ENCODE peak calls at places on chromosomes 12 and 14, in seven cellular contexts. Y is Karpas-422, L is BJ, G is GM04504, I is anterior cingulate cortex, E is fibroblast of the aortic adventitia, V is erythroblast. J is an unnamed sample.

GRCh38 chr12:57771271-57771872 is 533 bp downstream of the METTL1 start:
- DNase-seq in Y (peak), L (no peak), G (peak), I (peak), E (peak), V (peak), J (peak)

GRCh38 chr14:39626589-39627576 is 194.7 kb upstream of the FBXO33 start:
- DNase-seq in Y (no peak), L (no peak), G (no peak), I (no peak), E (no peak), V (no peak), J (no peak)

GRCh38 chr12:46617167-46617566 is 208.6 kb downstream of the SLC38A4 start:
- DNase-seq in Y (no peak), L (peak), G (peak), I (no peak), E (peak), V (no peak), J (no peak)

GRCh38 chr12:9388379-9388778 is 180.2 kb upstream of the PZP start:
- DNase-seq in Y (peak), L (no peak), G (no peak), I (no peak), E (no peak), V (no peak), J (no peak)

GRCh38 chr12:74849801-74850200 is 312.2 kb downstream of the ATXN7L3B start:
- DNase-seq in Y (no peak), L (no peak), G (no peak), I (no peak), E (peak), V (no peak), J (no peak)

GRCh38 chr14:34985740-34986139 is 2.9 kb downstream of the SRP54 start:
- DNase-seq in Y (no peak), L (no peak), G (no peak), I (no peak), E (no peak), V (no peak), J (no peak)

GRCh38 chr12:105051981-105052380 is 32.3 kb downstream of the ALDH1L2 start:
- DNase-seq in Y (peak), L (no peak), G (no peak), I (no peak), E (no peak), V (no peak), J (no peak)

GRCh38 chr12:68497702-68498101 is 113.0 kb upstream of the RAP1B start:
- DNase-seq in Y (no peak), L (peak), G (peak), I (no peak), E (peak), V (no peak), J (no peak)

GRCh38 chr14:38873923-38874612 is 229.0 kb downstream of the SEC23A start:
- DNase-seq in Y (no peak), L (no peak), G (no peak), I (no peak), E (no peak), V (no peak), J (no peak)

GRCh38 chr14:56491299-56492285 is 88.0 kb upstream of the TMEM260 start:
- DNase-seq in Y (peak), L (no peak), G (no peak), I (no peak), E (peak), V (peak), J (no peak)